ENCODE peak calls at places on chromosomes 4 and X, in five cellular contexts. X is ascending aorta, N is lower lobe of right lung, S is IMR-90, G is progenitor cell of endocrine pancreas. L is an unnamed sample.
A peak's percentile ranks its signal among the peaks of the same experiment; 100 is the strongest.

GRCh38 chrX:15674514-15674898 is 9.9 kb upstream of the CLTRN start:
- DNase-seq in X (peak; percentile 94), N (peak; percentile 96), S (peak; percentile 96), G (no peak), L (peak; percentile 91)

GRCh38 chrX:8688776-8689175 is 43.2 kb downstream of the ANOS1 start:
- DNase-seq in X (no peak), N (no peak), S (no peak), G (no peak), L (no peak)

GRCh38 chr4:66565796-66566195 is 895.5 kb upstream of the EPHA5 start:
- DNase-seq in X (no peak), N (no peak), S (peak; percentile 11), G (no peak), L (no peak)

GRCh38 chr4:37383579-37384229 is 139.2 kb downstream of the NWD2 start:
- DNase-seq in X (no peak), N (no peak), S (peak; percentile 5), G (no peak), L (no peak)

GRCh38 chr4:152784490-152785195 is 4.9 kb downstream of the ARFIP1 start:
- DNase-seq in X (no peak), N (no peak), S (peak; percentile 40), G (no peak), L (no peak)

GRCh38 chr4:106149026-106149425 is 167.0 kb downstream of the TBCK start:
- DNase-seq in X (no peak), N (no peak), S (no peak), G (no peak), L (no peak)

GRCh38 chr4:10098770-10099139 is 17.8 kb downstream of the WDR1 start:
- DNase-seq in X (no peak), N (no peak), S (peak; percentile 80), G (no peak), L (peak; percentile 61)

GRCh38 chr4:121950680-121951569 is 935 bp downstream of the TRPC3 start:
- DNase-seq in X (no peak), N (peak; percentile 55), S (peak; percentile 18), G (peak; percentile 9), L (peak; percentile 45)

GRCh38 chr4:109826719-109827118 is 1.1 kb upstream of the RRH start:
- DNase-seq in X (no peak), N (no peak), S (peak; percentile 33), G (no peak), L (no peak)

GRCh38 chrX:40651620-40652223 is 4.4 kb upstream of the CXorf38 start:
- DNase-seq in X (no peak), N (peak; percentile 51), S (peak; percentile 65), G (peak; percentile 38), L (peak; percentile 47)

GRCh38 chr4:89307446-89308160 is at the start of gene GPRIN3:
- DNase-seq in X (no peak), N (peak; percentile 85), S (no peak), G (peak; percentile 50), L (peak; percentile 66)

GRCh38 chr4:76688737-76689078 is 209.2 kb downstream of the SOWAHB start:
- DNase-seq in X (no peak), N (no peak), S (peak; percentile 38), G (no peak), L (no peak)

GRCh38 chr4:123777297-123777859 is 380.8 kb downstream of the SPRY1 start:
- DNase-seq in X (no peak), N (no peak), S (peak; percentile 44), G (no peak), L (no peak)

GRCh38 chrX:71909956-71910355 is 689 bp upstream of the NHSL2 start:
- DNase-seq in X (no peak), N (no peak), S (no peak), G (no peak), L (no peak)

GRCh38 chr4:24287096-24287495 is 297.3 kb downstream of the DHX15 start:
- DNase-seq in X (no peak), N (no peak), S (no peak), G (no peak), L (no peak)

GRCh38 chr4:136558940-136559494 is 973.3 kb downstream of the PCDH18 start:
- DNase-seq in X (no peak), N (no peak), S (no peak), G (no peak), L (no peak)

GRCh38 chr4:76486588-76487276 is 51.7 kb downstream of the SHROOM3 start:
- DNase-seq in X (no peak), N (no peak), S (no peak), G (no peak), L (no peak)

GRCh38 chrX:36898301-36898700 is 109.9 kb upstream of the FAM47C start:
- DNase-seq in X (no peak), N (no peak), S (peak; percentile 0), G (no peak), L (no peak)
- TF ChIP-seq CTCF in X (peak; percentile 18), N (no peak), S (peak; percentile 35), G (peak; percentile 66), L (no peak)

GRCh38 chr4:116599859-116600258 is 485.5 kb downstream of the TRAM1L1 start:
- DNase-seq in X (no peak), N (peak; percentile 37), S (no peak), G (no peak), L (no peak)
- TF ChIP-seq CTCF in X (no peak), N (no peak), S (no peak), G (no peak), L (no peak)

DNA sequence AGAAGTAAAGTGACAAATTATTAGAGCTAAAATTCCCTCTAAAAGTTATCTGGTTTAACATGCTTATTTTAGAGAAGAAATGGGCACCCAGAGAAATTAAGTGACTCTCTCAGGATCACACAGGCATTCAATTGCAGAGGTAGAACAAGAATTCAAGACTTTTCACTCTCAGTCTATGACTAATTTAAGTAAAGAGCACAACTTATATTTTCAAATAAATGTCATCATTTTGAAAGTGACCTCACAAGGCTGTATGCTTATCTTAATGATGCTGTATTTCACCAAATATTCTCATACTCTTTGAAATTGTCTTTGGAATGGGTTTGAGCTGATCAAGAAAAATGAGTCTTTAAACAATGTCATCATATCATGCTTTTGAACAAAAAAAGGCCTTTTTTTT is 15.3 kb downstream of the GPR174 start:
- DNase-seq in X (no peak), N (no peak), S (no peak), G (no peak), L (no peak)
- TF ChIP-seq CTCF in X (no peak), N (no peak), S (no peak), G (no peak), L (no peak)

DNA sequence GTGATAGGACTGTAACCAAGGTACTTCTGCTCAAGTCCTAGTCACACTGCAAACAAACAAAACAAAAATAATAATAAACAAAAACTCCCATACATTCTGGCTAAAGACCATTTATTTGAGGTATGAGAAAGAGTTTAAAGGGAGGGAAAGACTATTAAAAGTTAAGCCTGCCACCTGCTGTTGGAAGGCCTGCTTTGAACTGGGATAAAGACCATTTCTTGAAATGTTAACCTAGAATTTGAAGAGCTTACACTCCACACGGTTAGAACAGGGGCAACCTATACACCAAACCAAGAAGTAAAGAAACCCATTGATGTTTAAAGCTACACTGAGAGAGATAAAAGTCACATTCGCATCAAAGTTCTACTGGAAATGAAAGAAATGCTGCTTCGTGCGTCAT is 548.7 kb upstream of the DIPK2B start:
- DNase-seq in X (no peak), N (no peak), S (no peak), G (no peak), L (no peak)
- TF ChIP-seq CTCF in X (peak; percentile 41), N (no peak), S (peak; percentile 44), G (peak; percentile 12), L (no peak)

GRCh38 chrX:48631376-48632090 is 34.2 kb downstream of the WDR13 start:
- DNase-seq in X (peak; percentile 21), N (peak; percentile 75), S (peak; percentile 87), G (peak; percentile 58), L (peak; percentile 55)
- TF ChIP-seq CTCF in X (peak; percentile 47), N (peak; percentile 53), S (peak; percentile 78), G (peak; percentile 65), L (peak; percentile 31)

DNA sequence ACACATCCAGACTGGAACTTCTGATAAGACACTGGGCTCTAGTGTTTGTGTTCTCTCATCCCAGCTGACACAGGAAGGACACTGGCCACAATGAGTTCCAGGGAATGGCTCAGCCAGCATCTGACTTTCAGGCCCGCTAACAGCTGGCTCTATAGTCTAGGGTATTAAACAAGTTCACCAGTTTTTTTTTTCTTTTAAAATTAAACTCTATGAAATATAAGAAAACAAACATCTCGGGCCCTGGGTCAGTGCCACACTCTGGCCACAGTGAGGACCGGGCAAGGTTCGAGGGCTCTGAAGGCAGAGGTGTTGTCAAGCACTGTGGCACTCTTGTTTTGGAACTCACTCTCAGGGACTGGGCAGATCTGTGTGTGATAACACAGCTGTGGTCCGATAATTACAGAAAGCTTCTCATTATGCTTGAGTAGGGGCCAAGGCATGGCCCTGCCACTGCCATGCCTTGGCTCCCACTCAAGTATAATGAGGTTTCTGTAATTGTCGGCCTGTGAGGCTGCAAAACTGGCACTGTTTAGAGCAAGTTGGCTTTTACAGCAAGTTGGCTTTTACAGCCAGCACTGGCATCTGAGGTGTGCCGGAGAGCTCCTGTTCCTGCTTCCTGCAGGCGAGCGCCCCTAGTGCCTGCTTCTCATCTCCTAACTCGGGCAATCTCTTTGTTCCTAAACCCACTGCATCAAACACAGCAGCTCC is 62.8 kb downstream of the PPP1R2C start:
- DNase-seq in X (no peak), N (peak; percentile 69), S (no peak), G (peak; percentile 44), L (no peak)
- TF ChIP-seq CTCF in X (peak; percentile 63), N (peak; percentile 31), S (peak; percentile 24), G (peak; percentile 77), L (peak; percentile 25)

DNA sequence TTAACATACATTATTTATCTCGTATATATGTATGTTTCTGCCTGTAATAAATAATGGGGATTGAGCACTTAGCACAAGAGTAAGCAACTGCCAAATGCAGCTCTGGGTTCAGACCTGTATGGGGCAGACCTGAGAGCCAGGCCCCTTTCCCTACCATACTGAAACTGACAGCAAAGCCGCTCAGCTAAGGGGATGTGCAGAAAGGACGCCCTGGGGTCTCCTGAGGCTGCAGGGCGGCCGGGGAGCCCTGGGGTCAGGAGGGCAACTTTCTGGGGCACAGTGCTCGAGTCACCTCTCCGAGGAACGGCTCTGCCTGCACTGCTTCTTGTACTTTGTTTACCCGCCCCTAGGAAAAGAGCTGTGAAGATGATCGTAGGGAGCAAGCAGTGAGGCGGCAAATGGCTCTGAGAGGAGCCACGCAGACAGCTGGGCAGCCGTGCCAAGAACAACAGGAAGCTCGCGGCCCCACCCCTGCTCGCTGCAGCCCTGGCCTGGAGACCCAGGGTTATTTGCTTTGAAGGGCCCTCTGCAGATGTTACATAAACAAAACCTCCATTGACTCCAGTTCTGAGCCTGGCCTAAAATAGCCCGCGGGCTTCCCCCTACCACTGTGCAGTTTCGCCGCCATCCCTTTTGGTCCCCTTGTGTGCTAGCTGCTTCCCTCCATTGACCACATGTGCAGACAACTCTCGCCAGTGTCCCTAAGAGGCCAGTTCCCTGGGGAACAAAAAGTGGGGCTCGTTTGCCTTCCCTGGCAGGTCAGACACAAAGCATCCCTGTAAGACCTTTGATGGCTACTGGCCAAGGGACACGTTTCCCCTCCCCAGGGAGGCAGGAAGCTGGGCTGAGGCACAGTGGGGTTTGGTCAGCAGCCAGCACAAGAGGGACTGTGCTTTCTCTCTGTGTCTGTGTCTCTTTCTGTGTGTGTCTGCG is 111.3 kb upstream of the LNX1 start:
- DNase-seq in X (no peak), N (peak; percentile 77), S (peak; percentile 77), G (no peak), L (no peak)
- TF ChIP-seq CTCF in X (no peak), N (no peak), S (peak; percentile 10), G (peak; percentile 11), L (no peak)

GRCh38 chrX:31213941-31214340 is 142.1 kb upstream of the FTHL17 start:
- DNase-seq in X (no peak), N (no peak), S (peak; percentile 19), G (no peak), L (no peak)
- TF ChIP-seq CTCF in X (peak; percentile 46), N (peak; percentile 47), S (peak; percentile 57), G (peak; percentile 45), L (peak; percentile 28)